ENCODE peak calls at places on chromosomes 3 and 15, in nine cellular contexts. F is tibial nerve, X is transverse colon, U is stomach, P is right lobe of liver, Q is sigmoid colon, T is gastrocnemius medialis, I is body of pancreas, H is spleen. V is an unnamed sample. For H3K36me3 and H3K4me1, the result is how much of the 10 kb centered on the place peaks cover.

GRCh38 chr15:66249623-66250174 is 3.9 kb downstream of the MEGF11 start:
- DNase-seq in U (no peak), F (no peak), H (no peak), P (no peak), X (no peak), I (no peak), T (no peak), Q (no peak), V (no peak)

GRCh38 chr15:78922527-78922926 is 22.3 kb downstream of the CTSH start:
- DNase-seq in X (no peak), P (no peak), T (no peak), U (no peak), F (no peak), I (no peak), Q (no peak), H (no peak), V (no peak)

GRCh38 chr15:85044251-85044853 is 62.7 kb downstream of the PDE8A start:
- DNase-seq in I (peak), Q (peak), X (peak), H (no peak), P (no peak), U (peak), T (peak), F (peak), V (peak)

GRCh38 chr3:7368597-7368996 is 507.7 kb downstream of the GRM7 start:
- DNase-seq in T (no peak), I (no peak), H (no peak), F (no peak), Q (no peak), X (no peak), P (no peak), U (no peak), V (no peak)

GRCh38 chr15:61621146-61621545 is 392.0 kb upstream of the RORA start:
- DNase-seq in X (no peak), I (peak), H (no peak), F (no peak), U (no peak), Q (no peak), P (peak), T (no peak), V (no peak)

GRCh38 chr3:112740800-112741199 is 99.9 kb upstream of the CCDC80 start:
- DNase-seq in T (no peak), Q (no peak), F (no peak), X (no peak), U (no peak), P (no peak), H (no peak), I (no peak), V (no peak)

GRCh38 chr3:184751204-184751809 is 39.4 kb upstream of the MAGEF1 start:
- DNase-seq in T (no peak), P (no peak), I (peak), U (peak), F (no peak), X (no peak), Q (no peak), H (peak), V (no peak)

GRCh38 chr3:17032407-17033034 is 147.8 kb downstream of the PLCL2 start:
- DNase-seq in T (no peak), Q (no peak), F (peak), U (no peak), H (no peak), P (no peak), X (no peak), I (peak), V (no peak)

GRCh38 chr3:194913281-194913680 is 227.6 kb downstream of the FAM43A start:
- DNase-seq in U (no peak), H (no peak), Q (no peak), I (no peak), P (no peak), X (no peak), T (no peak), F (no peak), V (no peak)
- H3K36me3 ChIP-seq in U (under half), H (under half), Q (under half), I (under half), P (under half), X (under half), T (under half), F (under half), V (under half)

GRCh38 chr3:53030864-53031445 is 14.9 kb downstream of the SFMBT1 start:
- DNase-seq in X (peak), F (no peak), P (no peak), U (no peak), Q (no peak), H (no peak), I (no peak), T (no peak), V (peak)
- H3K4me1 ChIP-seq in X (under half), F (under half), P (under half), U (under half), Q (under half), H (under half), I (under half), T (under half), V (under half)

GRCh38 chr15:74788716-74789151 is 6.9 kb downstream of the CSK start:
- DNase-seq in P (no peak), F (no peak), H (peak), T (no peak), X (peak), Q (no peak), I (no peak), U (no peak), V (peak)
- TF ChIP-seq POLR2A in P (no peak), F (no peak), H (no peak), T (no peak), X (no peak), Q (no peak), I (no peak), U (no peak), V (no peak)

GRCh38 chr3:172359231-172359630 is 89.0 kb downstream of the GHSR start:
- DNase-seq in T (no peak), Q (no peak), X (no peak), U (no peak), P (no peak), H (no peak), I (no peak), F (no peak), V (no peak)

GRCh38 chr3:172355836-172356235 is 92.4 kb downstream of the GHSR start:
- DNase-seq in T (no peak), Q (no peak), U (peak), X (peak), F (no peak), P (no peak), H (no peak), I (no peak), V (no peak)

GRCh38 chr3:172354931-172355499 is 93.2 kb downstream of the GHSR start:
- DNase-seq in X (no peak), P (no peak), U (no peak), Q (no peak), T (no peak), F (no peak), I (no peak), H (no peak), V (no peak)

GRCh38 chr3:172356427-172356826 is 91.8 kb downstream of the GHSR start:
- DNase-seq in P (no peak), I (no peak), T (no peak), H (no peak), Q (no peak), X (no peak), U (no peak), F (no peak), V (no peak)

GRCh38 chr3:172357850-172358754 is 90.2 kb downstream of the GHSR start:
- DNase-seq in F (no peak), Q (no peak), P (no peak), T (peak), I (no peak), H (no peak), X (no peak), U (no peak), V (no peak)
- H3K36me3 ChIP-seq in F (half or more), Q (half or more), P (under half), T (under half), I (under half), H (under half), X (under half), U (under half), V (under half)

GRCh38 chr15:77532067-77532710 is 100.5 kb downstream of the LINGO1 start:
- DNase-seq in F (no peak), T (no peak), Q (peak), X (no peak), U (no peak), P (peak), I (no peak), H (peak), V (no peak)

GRCh38 chr15:77533530-77533929 is 99.2 kb downstream of the LINGO1 start:
- DNase-seq in I (no peak), F (no peak), T (no peak), Q (peak), X (no peak), P (peak), U (no peak), H (no peak), V (no peak)

GRCh38 chr15:77535845-77536244 is 96.9 kb downstream of the LINGO1 start:
- DNase-seq in I (peak), Q (peak), P (no peak), H (peak), X (peak), T (no peak), U (no peak), F (no peak), V (no peak)

GRCh38 chr15:77532846-77533245 is 99.9 kb downstream of the LINGO1 start:
- DNase-seq in H (peak), U (peak), I (no peak), T (no peak), Q (peak), X (no peak), F (no peak), P (peak), V (no peak)

DNA sequence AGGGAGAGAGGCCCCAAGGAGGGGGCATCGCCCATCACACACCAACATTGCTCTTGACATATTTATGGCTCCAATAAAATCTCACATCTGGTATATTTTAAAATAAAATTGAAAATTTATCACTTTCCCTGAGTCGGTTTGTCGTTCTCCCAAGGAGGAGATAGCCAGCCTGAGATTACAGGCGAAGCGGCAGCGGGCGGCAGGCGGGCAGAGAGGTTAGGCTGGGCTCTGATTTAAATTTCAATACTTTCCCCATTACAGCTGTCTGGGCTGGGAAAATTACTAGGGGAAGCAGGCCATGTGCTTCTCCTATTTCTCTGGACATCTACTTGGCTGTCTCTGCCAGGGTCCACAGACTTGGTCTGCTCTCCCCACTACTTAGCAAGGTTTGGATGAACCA is 98.7 kb downstream of the LINGO1 start:
- DNase-seq in H (peak), X (no peak), T (no peak), Q (peak), P (peak), U (no peak), F (no peak), I (no peak), V (no peak)
- H3K4me1 ChIP-seq in H (under half), X (under half), T (under half), Q (under half), P (under half), U (under half), F (half or more), I (under half), V (under half)

GRCh38 chr3:64239841-64240240 is 14.6 kb upstream of the PRICKLE2 start:
- DNase-seq in F (no peak), I (no peak), T (no peak), H (no peak), P (no peak), Q (no peak), U (no peak), X (no peak), V (no peak)

GRCh38 chr3:64240959-64241358 is 15.7 kb upstream of the PRICKLE2 start:
- DNase-seq in I (no peak), H (no peak), U (no peak), F (no peak), X (no peak), T (no peak), P (no peak), Q (no peak), V (no peak)

GRCh38 chr3:64242435-64242834 is 17.2 kb upstream of the PRICKLE2 start:
- DNase-seq in H (no peak), T (no peak), F (no peak), U (peak), P (no peak), I (no peak), X (no peak), Q (no peak), V (no peak)

GRCh38 chr3:64238971-64239667 is 13.9 kb upstream of the PRICKLE2 start:
- DNase-seq in Q (peak), I (peak), U (peak), P (peak), H (no peak), F (peak), X (peak), T (no peak), V (no peak)

GRCh38 chr3:64240445-64240844 is 15.2 kb upstream of the PRICKLE2 start:
- DNase-seq in I (no peak), U (no peak), X (no peak), Q (no peak), H (no peak), P (no peak), T (no peak), F (no peak), V (no peak)
- TF ChIP-seq POLR2A in I (no peak), U (no peak), X (no peak), Q (no peak), H (no peak), P (no peak), T (no peak), F (no peak), V (no peak)

DNA sequence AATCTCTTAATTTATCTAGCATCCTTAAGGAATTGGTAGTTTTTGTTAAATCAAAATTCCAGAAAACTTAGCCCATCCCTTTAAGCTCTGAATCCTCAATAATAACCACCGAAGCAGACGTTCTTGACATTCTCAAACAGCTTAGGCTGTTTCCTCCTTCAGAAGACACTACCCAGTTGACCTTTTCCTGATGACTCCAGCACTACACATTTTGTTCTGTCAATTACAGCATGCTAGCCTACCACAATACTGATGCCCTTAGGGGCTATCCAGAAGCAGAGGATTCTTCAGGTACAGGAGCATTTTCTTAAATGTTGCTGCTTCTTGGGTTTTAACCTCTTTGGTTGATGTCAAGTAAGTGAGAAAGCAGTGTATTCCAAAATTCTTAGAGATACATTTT is 33.4 kb downstream of the ETV5 start:
- DNase-seq in T (no peak), Q (no peak), I (no peak), H (no peak), F (no peak), X (no peak), P (no peak), U (no peak), V (no peak)
- H3K36me3 ChIP-seq in T (under half), Q (under half), I (under half), H (under half), F (under half), X (under half), P (under half), U (under half), V (under half)

DNA sequence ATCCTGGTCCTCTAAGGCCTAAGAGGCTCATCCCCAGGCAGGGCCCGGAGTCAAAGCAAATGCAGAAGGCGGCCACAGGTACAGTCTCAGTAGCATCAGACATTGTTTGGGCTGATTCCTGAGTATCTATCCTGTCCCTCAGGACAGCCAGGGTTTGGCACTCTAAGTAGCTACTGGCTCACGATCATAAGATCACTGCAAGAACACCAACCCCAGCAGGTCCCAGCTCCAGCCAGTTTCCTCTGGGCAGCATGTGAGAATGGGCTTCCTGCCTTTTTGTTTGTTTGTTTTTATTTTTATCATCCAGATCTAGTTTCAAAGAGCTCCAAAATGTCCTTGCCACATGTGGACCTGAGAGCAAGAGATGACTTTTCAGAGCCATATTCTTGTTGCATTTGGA is 32.7 kb downstream of the LRRFIP2 start:
- DNase-seq in T (peak), I (no peak), P (peak), Q (no peak), F (no peak), U (no peak), H (no peak), X (no peak), V (no peak)
- H3K4me1 ChIP-seq in T (under half), I (under half), P (under half), Q (under half), F (under half), U (under half), H (under half), X (half or more), V (under half)

GRCh38 chr3:139389552-139390368 is at the start of gene COPB2:
- DNase-seq in X (peak), H (peak), I (peak), U (peak), T (peak), F (peak), Q (peak), P (peak), V (peak)
- TF ChIP-seq POLR2A in X (peak), H (peak), I (peak), U (no peak), T (peak), F (peak), Q (peak), P (peak), V (peak)

GRCh38 chr3:138284957-138285477 is 44.6 kb downstream of the NME9 start:
- DNase-seq in U (no peak), Q (no peak), T (no peak), I (no peak), F (no peak), H (no peak), P (no peak), X (no peak), V (no peak)
- H3K36me3 ChIP-seq in U (under half), Q (half or more), T (under half), I (under half), F (half or more), H (under half), P (under half), X (under half), V (half or more)